ENCODE peak calls at places on chromosome 7, in nine cellular contexts. D is GM13977; M is adrenal gland; W is GM12891; O is central memory CD4-positive, alpha-beta T cell; G is AG20443; E is fibroblast of mammary gland; R is ACHN; F is heart left ventricle. C is an unnamed sample.

GRCh38 chr7:90717286-90718060 is 121.4 kb downstream of the CDK14 start:
- DNase-seq in W (no peak), E (peak; percentile 62), O (no peak), G (no peak), M (no peak), R (no peak), D (no peak), F (no peak), C (no peak)

GRCh38 chr7:36637417-36637816 is 86.9 kb downstream of the AOAH start:
- DNase-seq in F (no peak), D (no peak), O (no peak), E (no peak), W (no peak), R (no peak), G (no peak), M (no peak), C (no peak)

GRCh38 chr7:25694690-25695089 is 457.3 kb upstream of the NFE2L3 start:
- DNase-seq in E (peak; percentile 36), G (no peak), M (no peak), W (no peak), D (no peak), O (no peak), F (no peak), R (no peak), C (no peak)

GRCh38 chr7:87416682-87417587 is 58.5 kb downstream of the ABCB4 start:
- DNase-seq in R (peak; percentile 80), M (peak; percentile 83), E (peak; percentile 75), W (peak; percentile 3), O (peak; percentile 63), D (peak; percentile 31), F (no peak), G (peak; percentile 54), C (peak; percentile 41)

GRCh38 chr7:95780665-95781064 is 8.3 kb downstream of the DYNC1I1 start:
- DNase-seq in M (no peak), G (no peak), R (no peak), D (no peak), E (no peak), F (no peak), O (no peak), W (no peak), C (no peak)

GRCh38 chr7:48188776-48189520 is 17.7 kb downstream of the ABCA13 start:
- DNase-seq in O (no peak), M (no peak), W (no peak), G (no peak), E (peak; percentile 21), D (no peak), F (no peak), R (no peak), C (no peak)

GRCh38 chr7:55733584-55733983 is 129.0 kb downstream of the SEPTIN14 start:
- DNase-seq in F (no peak), M (no peak), G (peak; percentile 36), D (no peak), R (no peak), W (no peak), O (no peak), E (no peak), C (no peak)

GRCh38 chr7:3415730-3416366 is 114.8 kb downstream of the SDK1 start:
- DNase-seq in M (no peak), F (no peak), E (no peak), D (no peak), O (no peak), R (no peak), W (no peak), G (no peak), C (no peak)

GRCh38 chr7:18895456-18895855 is 222.0 kb downstream of the TWIST1 start:
- DNase-seq in M (no peak), O (no peak), R (peak; percentile 86), W (no peak), D (no peak), F (no peak), E (peak; percentile 84), G (peak; percentile 18), C (no peak)

GRCh38 chr7:43204081-43204480 is 91.6 kb downstream of the HECW1 start:
- DNase-seq in F (no peak), G (peak; percentile 48), W (no peak), R (no peak), D (no peak), M (no peak), E (peak; percentile 84), O (no peak), C (no peak)

GRCh38 chr7:133978502-133979295 is 148.4 kb upstream of the LRGUK start:
- DNase-seq in O (no peak), M (no peak), D (no peak), G (no peak), E (no peak), R (no peak), W (no peak), F (no peak), C (no peak)

GRCh38 chr7:46257766-46258448 is 336.8 kb upstream of the IGFBP3 start:
- DNase-seq in E (peak; percentile 90), M (no peak), G (peak; percentile 36), D (no peak), O (no peak), W (no peak), R (peak; percentile 89), F (no peak), C (no peak)

GRCh38 chr7:1854521-1855395 is 184.7 kb downstream of the ELFN1 start:
- DNase-seq in M (no peak), D (no peak), G (no peak), E (no peak), R (no peak), F (peak; percentile 22), O (peak; percentile 11), W (no peak), C (no peak)

GRCh38 chr7:43092819-43093218 is 19.6 kb upstream of the HECW1 start:
- DNase-seq in G (no peak), M (no peak), O (no peak), R (no peak), D (no peak), F (no peak), E (no peak), W (no peak), C (no peak)

GRCh38 chr7:11373546-11374142 is 400.0 kb downstream of the PHF14 start:
- DNase-seq in R (peak; percentile 43), G (no peak), E (peak; percentile 18), F (no peak), W (no peak), M (no peak), D (no peak), O (no peak), C (no peak)

GRCh38 chr7:77627307-77627671 is 69.0 kb upstream of the RSBN1L start:
- DNase-seq in R (peak; percentile 20), D (no peak), G (no peak), O (no peak), M (no peak), E (no peak), W (no peak), F (no peak), C (no peak)

GRCh38 chr7:1567893-1568292 is 1.9 kb downstream of the PSMG3 start:
- DNase-seq in D (no peak), E (peak; percentile 97), G (peak; percentile 69), W (no peak), R (peak; percentile 94), O (no peak), F (no peak), M (no peak), C (no peak)

GRCh38 chr7:191105-192034 is 1.0 kb upstream of the FAM20C start:
- DNase-seq in R (peak; percentile 59), D (no peak), O (no peak), M (peak; percentile 35), W (no peak), G (peak; percentile 87), E (peak; percentile 97), F (peak; percentile 73), C (no peak)

GRCh38 chr7:35983585-35983984 is 169.5 kb upstream of the EEPD1 start:
- DNase-seq in W (no peak), M (no peak), F (no peak), O (no peak), G (no peak), D (no peak), E (no peak), R (no peak), C (no peak)

C was measured in GM12864.